ENCODE peak calls at places on chromosomes 6 and 20, in five cellular contexts. N is heart left ventricle, J is HepG2, L is esophagus muscularis mucosa, Y is fibroblast of lung. K is an unnamed sample.

GRCh38 chr20:6007094-6007528 is 46.7 kb downstream of the LRRN4 start:
- DNase-seq in L (no peak), N (no peak), Y (peak), J (peak), K (no peak)

GRCh38 chr6:83707829-83708545 is 914 bp downstream of the SNAP91 start:
- DNase-seq in J (no peak), Y (peak), L (no peak), N (no peak), K (no peak)

GRCh38 chr20:20571068-20571780 is 141.2 kb downstream of the RALGAPA2 start:
- DNase-seq in Y (no peak), J (no peak), L (no peak), N (no peak), K (no peak)

GRCh38 chr6:17584241-17584803 is 15.8 kb upstream of the FAM8A1 start:
- DNase-seq in L (no peak), J (peak), N (peak), Y (peak), K (no peak)

GRCh38 chr6:159104931-159105330 is 60.1 kb upstream of the TAGAP start:
- DNase-seq in J (no peak), L (no peak), N (no peak), Y (no peak), K (no peak)

GRCh38 chr6:100096356-100096755 is 102.3 kb upstream of the MCHR2 start:
- DNase-seq in Y (no peak), N (no peak), L (no peak), J (no peak), K (no peak)

GRCh38 chr6:9398794-9399373 is 963.5 kb upstream of the SLC35B3 start:
- DNase-seq in Y (no peak), L (no peak), J (no peak), N (peak), K (no peak)

GRCh38 chr6:71486466-71486865 is 197.9 kb downstream of the OGFRL1 start:
- DNase-seq in Y (no peak), L (no peak), J (no peak), N (no peak), K (no peak)

DNA sequence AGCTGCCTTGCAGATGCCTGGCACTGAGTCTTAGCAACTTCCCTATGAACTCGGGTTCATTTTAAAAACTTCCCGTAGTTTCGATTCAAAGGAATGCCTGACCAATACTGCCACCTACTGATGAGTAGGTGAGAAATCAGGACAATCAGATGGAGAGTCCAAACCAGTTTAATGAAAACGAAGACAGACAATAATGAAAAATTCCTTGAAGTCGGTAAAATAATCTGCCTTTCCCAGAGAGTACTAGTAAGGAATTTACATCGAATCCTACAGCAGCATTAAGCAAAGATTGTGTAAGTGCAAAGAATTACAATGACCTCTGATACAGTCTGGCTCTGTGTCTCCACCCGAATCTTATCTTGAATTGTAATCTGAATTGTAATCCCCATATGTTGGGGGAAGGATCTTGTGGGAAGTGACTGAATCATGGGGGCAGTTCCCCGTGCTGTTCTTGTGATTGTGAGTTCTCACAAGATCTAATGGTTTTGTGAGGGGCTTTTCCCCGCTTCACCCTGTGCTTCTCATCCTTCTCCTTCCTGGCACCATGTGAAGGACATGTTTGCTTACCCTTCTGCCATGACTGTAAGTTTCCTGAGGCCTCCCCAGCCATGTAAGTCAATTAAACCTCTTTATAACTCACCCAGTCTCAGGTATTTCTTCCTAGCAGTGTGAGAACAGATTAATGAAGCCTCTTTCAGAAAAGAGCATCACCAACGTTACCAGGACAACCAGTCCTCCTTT is 134.4 kb downstream of the ARHGAP18 start:
- DNase-seq in J (peak), Y (peak), N (no peak), L (no peak), K (no peak)
- H3K4me3 ChIP-seq in J (no peak), Y (no peak), N (peak), L (peak), K (no peak)

DNA sequence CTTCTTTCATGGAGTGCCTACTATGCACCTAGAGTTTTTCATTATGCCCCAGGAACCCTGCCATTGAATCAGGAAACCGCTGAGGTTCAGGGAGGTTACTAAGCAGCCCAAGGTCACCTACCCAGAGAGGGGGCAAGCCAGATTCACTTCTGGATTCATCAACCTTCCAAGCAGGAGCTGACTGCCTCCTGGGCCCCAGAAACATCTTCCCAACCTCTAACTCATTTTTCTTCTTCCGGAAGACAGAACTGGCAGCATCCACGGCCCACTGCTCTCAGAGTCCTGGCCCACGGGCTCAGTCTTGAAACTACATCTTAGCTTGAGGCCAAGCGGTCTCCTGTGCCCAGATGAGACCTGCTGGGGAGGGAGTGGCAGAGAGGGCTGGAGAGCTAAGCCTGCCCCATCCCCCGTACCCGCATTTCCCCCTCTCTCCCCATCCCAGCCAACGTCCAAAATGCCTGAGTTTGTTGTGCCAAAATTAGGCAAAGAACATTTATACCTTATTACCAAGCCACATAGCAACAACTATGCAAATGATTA is 281.0 kb downstream of the CDC5L start:
- DNase-seq in Y (no peak), J (no peak), N (no peak), L (no peak), K (no peak)
- TF ChIP-seq CTCF in Y (no peak), J (no peak), N (no peak), L (no peak), K (no peak)

DNA sequence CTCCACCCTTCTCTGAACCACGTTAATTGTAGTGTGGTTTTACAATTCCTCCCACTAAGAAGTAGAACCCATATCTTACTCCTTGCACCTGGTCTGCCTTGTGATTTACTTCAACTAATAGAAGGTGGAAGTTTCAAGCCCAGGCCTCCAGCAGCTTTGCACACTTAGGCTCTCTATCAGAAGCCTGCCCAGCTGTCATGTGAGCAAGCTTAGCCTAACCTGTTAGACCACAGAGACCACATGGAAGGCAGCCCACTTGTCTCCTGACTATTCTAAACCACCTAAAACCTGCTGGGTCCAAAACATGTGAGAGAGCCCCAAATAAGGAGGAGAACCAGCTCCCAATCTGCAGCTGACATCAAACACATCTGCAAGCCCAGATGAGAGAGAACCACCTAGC is 127.6 kb upstream of the BTBD3 start:
- DNase-seq in J (no peak), N (no peak), Y (no peak), L (no peak), K (no peak)
- H3K4me3 ChIP-seq in J (no peak), N (no peak), Y (no peak), L (no peak), K (no peak)

DNA sequence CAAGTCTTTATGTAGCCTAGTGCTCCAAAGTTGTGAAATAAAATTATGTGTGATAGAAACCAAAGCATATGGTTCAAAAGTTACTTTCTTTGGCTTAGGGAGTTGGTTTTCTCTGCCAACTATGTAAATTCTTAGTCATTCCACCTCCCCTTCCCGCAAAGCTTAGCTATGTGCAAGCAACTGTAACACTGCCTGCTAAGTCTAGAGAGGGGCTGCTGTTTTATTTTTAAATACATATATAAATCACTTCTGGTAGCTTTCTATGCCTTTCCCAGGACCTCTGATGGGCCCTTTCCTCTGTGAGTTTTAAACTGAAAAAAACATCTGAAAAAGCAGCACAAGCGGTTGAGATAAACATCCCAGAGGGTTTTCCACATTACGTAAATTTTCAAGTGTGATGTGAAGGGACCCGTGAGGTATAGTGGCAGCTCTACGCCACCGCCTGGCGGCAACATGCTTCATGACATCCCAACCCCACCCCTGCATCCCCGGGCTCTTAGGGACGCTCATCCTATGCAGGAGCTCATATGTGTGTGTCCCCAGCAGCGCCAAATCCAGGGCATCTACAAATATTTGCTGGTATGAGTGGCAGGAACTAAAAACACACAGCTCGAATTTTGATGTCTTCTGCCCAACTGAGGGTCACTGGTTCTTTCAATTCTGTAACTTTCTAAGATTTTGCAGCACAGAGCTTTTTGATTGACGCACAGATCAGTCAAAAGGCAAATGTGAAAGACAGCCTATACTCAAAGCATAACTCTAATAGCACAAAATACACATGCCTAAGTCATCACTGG is 12.8 kb downstream of the SAYSD1 start:
- DNase-seq in Y (peak), J (peak), L (peak), N (no peak), K (no peak)
- TF ChIP-seq CTCF in Y (peak), J (peak), L (peak), N (no peak), K (peak)

K was measured in GM12864.